ENCODE peak calls at places on chromosomes 1 and 21, in seven cellular contexts. One of them, this sample, is unnamed. For H3K9me3, the result is how much of the 10 kb centered on the place peaks cover.

GRCh38 chr1:167562697-167563096 is 9.1 kb upstream of the CREG1 start:
- DNase-seq in lower lobe of right lung: no peak
- DNase-seq in adipocyte: peak
- DNase-seq in H9: no peak
- DNase-seq in CD8-positive, alpha-beta memory T cell: no peak
- DNase-seq in endodermal cell: no peak
- DNase-seq in HCT116: no peak
- DNase-seq in this sample: no peak

GRCh38 chr1:76940586-76941335 is 73.5 kb downstream of the ST6GALNAC5 start:
- DNase-seq in H9: no peak
- DNase-seq in lower lobe of right lung: no peak
- DNase-seq in adipocyte: no peak
- DNase-seq in HCT116: no peak
- DNase-seq in endodermal cell: no peak
- DNase-seq in CD8-positive, alpha-beta memory T cell: no peak
- DNase-seq in this sample: no peak

GRCh38 chr1:30508651-30509050 is 214.7 kb downstream of the MATN1 start:
- DNase-seq in adipocyte: no peak
- DNase-seq in HCT116: no peak
- DNase-seq in CD8-positive, alpha-beta memory T cell: no peak
- DNase-seq in lower lobe of right lung: no peak
- DNase-seq in H9: no peak
- DNase-seq in endodermal cell: peak
- DNase-seq in this sample: no peak

GRCh38 chr1:4673494-4673893 is 19.1 kb downstream of the AJAP1 start:
- DNase-seq in CD8-positive, alpha-beta memory T cell: no peak
- DNase-seq in HCT116: no peak
- DNase-seq in H9: no peak
- DNase-seq in adipocyte: no peak
- DNase-seq in endodermal cell: no peak
- DNase-seq in lower lobe of right lung: no peak
- DNase-seq in this sample: no peak

GRCh38 chr21:34027727-34028461 is 45.5 kb upstream of the MRPS6 start:
- DNase-seq in lower lobe of right lung: no peak
- DNase-seq in adipocyte: no peak
- DNase-seq in HCT116: no peak
- DNase-seq in H9: no peak
- DNase-seq in CD8-positive, alpha-beta memory T cell: no peak
- DNase-seq in endodermal cell: no peak
- DNase-seq in this sample: no peak

GRCh38 chr21:32587651-32588050 is 2.3 kb upstream of the TCP10L start:
- DNase-seq in H9: no peak
- DNase-seq in HCT116: no peak
- DNase-seq in CD8-positive, alpha-beta memory T cell: no peak
- DNase-seq in lower lobe of right lung: no peak
- DNase-seq in endodermal cell: no peak
- DNase-seq in adipocyte: no peak
- DNase-seq in this sample: no peak

GRCh38 chr1:8956461-8957349 is 11.0 kb downstream of the CA6 start:
- DNase-seq in HCT116: no peak
- DNase-seq in H9: no peak
- DNase-seq in CD8-positive, alpha-beta memory T cell: no peak
- DNase-seq in endodermal cell: no peak
- DNase-seq in lower lobe of right lung: no peak
- DNase-seq in adipocyte: no peak
- DNase-seq in this sample: no peak

GRCh38 chr1:35646043-35646442 is 4.7 kb upstream of the PSMB2 start:
- DNase-seq in H9: no peak
- DNase-seq in lower lobe of right lung: no peak
- DNase-seq in adipocyte: peak
- DNase-seq in endodermal cell: no peak
- DNase-seq in HCT116: no peak
- DNase-seq in CD8-positive, alpha-beta memory T cell: no peak
- DNase-seq in this sample: no peak

GRCh38 chr1:1321477-1321876 is 3.0 kb downstream of the INTS11 start:
- DNase-seq in endodermal cell: no peak
- DNase-seq in H9: no peak
- DNase-seq in adipocyte: no peak
- DNase-seq in CD8-positive, alpha-beta memory T cell: no peak
- DNase-seq in HCT116: no peak
- DNase-seq in lower lobe of right lung: no peak
- DNase-seq in this sample: no peak

GRCh38 chr1:3440711-3441389 is 13.6 kb upstream of the ARHGEF16 start:
- DNase-seq in CD8-positive, alpha-beta memory T cell: no peak
- DNase-seq in H9: no peak
- DNase-seq in lower lobe of right lung: no peak
- DNase-seq in HCT116: no peak
- DNase-seq in endodermal cell: no peak
- DNase-seq in adipocyte: no peak
- DNase-seq in this sample: no peak

GRCh38 chr1:193533883-193534282 is 347.5 kb upstream of the B3GALT2 start:
- DNase-seq in H9: no peak
- DNase-seq in endodermal cell: no peak
- DNase-seq in CD8-positive, alpha-beta memory T cell: no peak
- DNase-seq in HCT116: no peak
- DNase-seq in lower lobe of right lung: no peak
- DNase-seq in adipocyte: no peak
- DNase-seq in this sample: no peak

GRCh38 chr21:37072239-37072987 is 458 bp downstream of the PIGP start:
- DNase-seq in CD8-positive, alpha-beta memory T cell: no peak
- DNase-seq in lower lobe of right lung: no peak
- DNase-seq in endodermal cell: no peak
- DNase-seq in adipocyte: peak
- DNase-seq in H9: no peak
- DNase-seq in HCT116: no peak
- DNase-seq in this sample: peak

GRCh38 chr1:246613131-246613758 is 47.0 kb downstream of the CNST start:
- DNase-seq in HCT116: no peak
- DNase-seq in endodermal cell: no peak
- DNase-seq in H9: no peak
- DNase-seq in adipocyte: no peak
- DNase-seq in lower lobe of right lung: no peak
- DNase-seq in CD8-positive, alpha-beta memory T cell: no peak
- DNase-seq in this sample: no peak

GRCh38 chr1:203353486-203353885 is 2.6 kb upstream of the FMOD start:
- DNase-seq in endodermal cell: no peak
- DNase-seq in adipocyte: no peak
- DNase-seq in HCT116: no peak
- DNase-seq in H9: no peak
- DNase-seq in lower lobe of right lung: no peak
- DNase-seq in CD8-positive, alpha-beta memory T cell: no peak
- DNase-seq in this sample: no peak

GRCh38 chr21:41663805-41664788 is 102.8 kb downstream of the RIPK4 start:
- DNase-seq in CD8-positive, alpha-beta memory T cell: no peak
- DNase-seq in endodermal cell: no peak
- DNase-seq in adipocyte: no peak
- DNase-seq in H9: no peak
- DNase-seq in lower lobe of right lung: peak
- DNase-seq in HCT116: no peak
- DNase-seq in this sample: no peak

GRCh38 chr1:197519741-197520334 is 251.8 kb downstream of the CRB1 start:
- DNase-seq in endodermal cell: no peak
- DNase-seq in adipocyte: peak
- DNase-seq in lower lobe of right lung: no peak
- DNase-seq in HCT116: peak
- DNase-seq in H9: no peak
- DNase-seq in CD8-positive, alpha-beta memory T cell: no peak
- DNase-seq in this sample: no peak

GRCh38 chr1:81052162-81052561 is 748.6 kb upstream of the ADGRL2 start:
- DNase-seq in adipocyte: no peak
- DNase-seq in CD8-positive, alpha-beta memory T cell: no peak
- DNase-seq in HCT116: no peak
- DNase-seq in endodermal cell: no peak
- DNase-seq in lower lobe of right lung: no peak
- DNase-seq in H9: no peak
- DNase-seq in this sample: no peak

GRCh38 chr1:150688786-150689185 is 8.2 kb downstream of the GOLPH3L start:
- DNase-seq in HCT116: no peak
- DNase-seq in adipocyte: peak
- DNase-seq in lower lobe of right lung: no peak
- DNase-seq in H9: no peak
- DNase-seq in CD8-positive, alpha-beta memory T cell: no peak
- DNase-seq in endodermal cell: no peak
- DNase-seq in this sample: no peak

GRCh38 chr1:85495556-85495955 is 30.6 kb upstream of the DDAH1 start:
- DNase-seq in CD8-positive, alpha-beta memory T cell: no peak
- DNase-seq in HCT116: peak
- DNase-seq in adipocyte: peak
- DNase-seq in lower lobe of right lung: peak
- DNase-seq in H9: no peak
- DNase-seq in endodermal cell: no peak
- DNase-seq in this sample: no peak

GRCh38 chr1:164051791-164052190 is 507.2 kb upstream of the PBX1 start:
- DNase-seq in H9: no peak
- DNase-seq in endodermal cell: no peak
- DNase-seq in adipocyte: no peak
- DNase-seq in lower lobe of right lung: no peak
- DNase-seq in CD8-positive, alpha-beta memory T cell: no peak
- DNase-seq in HCT116: no peak
- DNase-seq in this sample: no peak

GRCh38 chr21:16425297-16425696 is 695.5 kb downstream of the USP25 start:
- DNase-seq in HCT116: no peak
- DNase-seq in lower lobe of right lung: no peak
- DNase-seq in CD8-positive, alpha-beta memory T cell: no peak
- DNase-seq in adipocyte: no peak
- DNase-seq in endodermal cell: no peak
- DNase-seq in H9: no peak
- DNase-seq in this sample: no peak

GRCh38 chr1:50181027-50181663 is 72.4 kb downstream of the ELAVL4 start:
- DNase-seq in endodermal cell: no peak
- DNase-seq in HCT116: no peak
- DNase-seq in adipocyte: no peak
- DNase-seq in lower lobe of right lung: no peak
- DNase-seq in CD8-positive, alpha-beta memory T cell: no peak
- DNase-seq in H9: no peak
- DNase-seq in this sample: no peak

GRCh38 chr1:21030201-21030600 is 146.5 kb downstream of the EIF4G3 start:
- DNase-seq in adipocyte: no peak
- DNase-seq in endodermal cell: no peak
- DNase-seq in H9: no peak
- DNase-seq in HCT116: no peak
- DNase-seq in lower lobe of right lung: no peak
- DNase-seq in CD8-positive, alpha-beta memory T cell: no peak
- DNase-seq in this sample: no peak

GRCh38 chr1:46221749-46222148 is 18.6 kb downstream of the LURAP1 start:
- DNase-seq in H9: peak
- DNase-seq in adipocyte: no peak
- DNase-seq in CD8-positive, alpha-beta memory T cell: no peak
- DNase-seq in lower lobe of right lung: no peak
- DNase-seq in HCT116: no peak
- DNase-seq in endodermal cell: peak
- DNase-seq in this sample: no peak

GRCh38 chr1:155001688-155002474 is 721 bp upstream of the ZBTB7B start:
- DNase-seq in H9: peak
- DNase-seq in endodermal cell: peak
- DNase-seq in CD8-positive, alpha-beta memory T cell: peak
- DNase-seq in adipocyte: peak
- DNase-seq in lower lobe of right lung: peak
- DNase-seq in HCT116: peak
- DNase-seq in this sample: peak

GRCh38 chr1:227661495-227661894 is 73.6 kb downstream of the JMJD4 start:
- DNase-seq in adipocyte: no peak
- DNase-seq in lower lobe of right lung: no peak
- DNase-seq in H9: no peak
- DNase-seq in endodermal cell: peak
- DNase-seq in HCT116: no peak
- DNase-seq in CD8-positive, alpha-beta memory T cell: no peak
- DNase-seq in this sample: no peak
- H3K9me3 ChIP-seq in adipocyte: half or more
- H3K9me3 ChIP-seq in lower lobe of right lung: half or more
- H3K9me3 ChIP-seq in H9: half or more
- H3K9me3 ChIP-seq in endodermal cell: half or more
- H3K9me3 ChIP-seq in HCT116: half or more
- H3K9me3 ChIP-seq in CD8-positive, alpha-beta memory T cell: half or more
- H3K9me3 ChIP-seq in this sample: under half

GRCh38 chr1:106876384-106876783 is 180.1 kb upstream of the PRMT6 start:
- DNase-seq in adipocyte: no peak
- DNase-seq in lower lobe of right lung: no peak
- DNase-seq in endodermal cell: no peak
- DNase-seq in CD8-positive, alpha-beta memory T cell: no peak
- DNase-seq in HCT116: no peak
- DNase-seq in H9: no peak
- DNase-seq in this sample: no peak
- H3K9me3 ChIP-seq in adipocyte: under half
- H3K9me3 ChIP-seq in lower lobe of right lung: under half
- H3K9me3 ChIP-seq in endodermal cell: under half
- H3K9me3 ChIP-seq in CD8-positive, alpha-beta memory T cell: under half
- H3K9me3 ChIP-seq in HCT116: under half
- H3K9me3 ChIP-seq in H9: under half
- H3K9me3 ChIP-seq in this sample: under half

GRCh38 chr21:27423073-27423472 is 456.2 kb upstream of the ADAMTS5 start:
- DNase-seq in HCT116: no peak
- DNase-seq in H9: no peak
- DNase-seq in adipocyte: peak
- DNase-seq in lower lobe of right lung: no peak
- DNase-seq in CD8-positive, alpha-beta memory T cell: no peak
- DNase-seq in endodermal cell: no peak
- DNase-seq in this sample: no peak

GRCh38 chr21:27424601-27425000 is 457.7 kb upstream of the ADAMTS5 start:
- DNase-seq in H9: no peak
- DNase-seq in adipocyte: no peak
- DNase-seq in lower lobe of right lung: no peak
- DNase-seq in CD8-positive, alpha-beta memory T cell: no peak
- DNase-seq in HCT116: no peak
- DNase-seq in endodermal cell: peak
- DNase-seq in this sample: no peak

GRCh38 chr21:27423906-27424595 is 457.2 kb upstream of the ADAMTS5 start:
- DNase-seq in lower lobe of right lung: no peak
- DNase-seq in endodermal cell: peak
- DNase-seq in adipocyte: peak
- DNase-seq in CD8-positive, alpha-beta memory T cell: no peak
- DNase-seq in H9: peak
- DNase-seq in HCT116: no peak
- DNase-seq in this sample: no peak

GRCh38 chr21:27421654-27422053 is 454.8 kb upstream of the ADAMTS5 start:
- DNase-seq in adipocyte: no peak
- DNase-seq in CD8-positive, alpha-beta memory T cell: no peak
- DNase-seq in H9: no peak
- DNase-seq in HCT116: no peak
- DNase-seq in lower lobe of right lung: no peak
- DNase-seq in endodermal cell: no peak
- DNase-seq in this sample: no peak

GRCh38 chr21:27422435-27422834 is 455.5 kb upstream of the ADAMTS5 start:
- DNase-seq in CD8-positive, alpha-beta memory T cell: no peak
- DNase-seq in H9: no peak
- DNase-seq in HCT116: no peak
- DNase-seq in adipocyte: no peak
- DNase-seq in endodermal cell: no peak
- DNase-seq in lower lobe of right lung: no peak
- DNase-seq in this sample: no peak
- H3K9me3 ChIP-seq in CD8-positive, alpha-beta memory T cell: under half
- H3K9me3 ChIP-seq in H9: under half
- H3K9me3 ChIP-seq in HCT116: under half
- H3K9me3 ChIP-seq in adipocyte: under half
- H3K9me3 ChIP-seq in endodermal cell: under half
- H3K9me3 ChIP-seq in lower lobe of right lung: under half
- H3K9me3 ChIP-seq in this sample: under half

DNA sequence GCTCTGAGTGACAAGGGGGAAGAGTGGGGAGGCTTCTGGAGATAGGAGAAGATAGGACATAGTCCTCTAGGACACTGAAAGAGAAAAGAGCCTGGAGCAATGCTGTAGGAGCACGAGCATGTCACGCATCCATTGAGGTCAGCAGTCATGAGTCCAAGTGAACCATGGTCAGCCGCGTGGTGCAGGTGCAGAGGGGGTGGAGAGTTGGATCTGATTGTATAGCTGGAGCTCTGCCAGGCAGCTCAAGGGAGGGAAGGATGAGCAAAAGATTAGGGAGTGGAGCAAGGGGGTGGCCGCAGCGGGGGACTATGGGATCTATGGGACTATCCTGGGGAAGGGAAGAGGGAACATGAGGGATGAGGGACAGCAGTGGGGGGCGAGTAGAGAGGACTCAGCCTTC is 14.0 kb downstream of the PADI1 start:
- DNase-seq in endodermal cell: no peak
- DNase-seq in CD8-positive, alpha-beta memory T cell: no peak
- DNase-seq in lower lobe of right lung: no peak
- DNase-seq in H9: no peak
- DNase-seq in HCT116: no peak
- DNase-seq in adipocyte: no peak
- DNase-seq in this sample: no peak
- H3K9me3 ChIP-seq in endodermal cell: under half
- H3K9me3 ChIP-seq in CD8-positive, alpha-beta memory T cell: under half
- H3K9me3 ChIP-seq in lower lobe of right lung: under half
- H3K9me3 ChIP-seq in H9: under half
- H3K9me3 ChIP-seq in HCT116: under half
- H3K9me3 ChIP-seq in adipocyte: under half
- H3K9me3 ChIP-seq in this sample: under half